ENCODE peak calls at places on chromosome 15, in five cellular contexts. X is coronary artery; M is CD8-positive, alpha-beta T cell; N is AG09309; J is endothelial cell of umbilical vein. L is an unnamed sample.

GRCh38 chr15:56749982-56750381 is 16.7 kb upstream of the ZNF280D start:
- DNase-seq in J (no peak), M (no peak), X (no peak), N (peak; percentile 72), L (peak; percentile 78)

GRCh38 chr15:98599911-98600685 is 48.2 kb upstream of the IGF1R start:
- DNase-seq in M (peak; percentile 12), J (peak; percentile 65), N (peak; percentile 4), X (no peak), L (peak; percentile 57)

GRCh38 chr15:51375966-51376640 is 34.6 kb downstream of the GLDN start:
- DNase-seq in X (no peak), N (no peak), J (no peak), M (no peak), L (peak; percentile 40)

GRCh38 chr15:32641517-32642059 is at the start of gene SCG5:
- DNase-seq in X (no peak), J (peak; percentile 13), N (no peak), M (no peak), L (no peak)

GRCh38 chr15:101250331-101250730 is 1.5 kb downstream of the CHSY1 start:
- DNase-seq in M (no peak), J (peak; percentile 72), N (no peak), X (no peak), L (peak; percentile 94)

GRCh38 chr15:27679621-27680521 is 419.2 kb downstream of the OCA2 start:
- DNase-seq in M (no peak), N (no peak), J (no peak), X (peak; percentile 16), L (no peak)

GRCh38 chr15:58420579-58421043 is 11.2 kb upstream of the LIPC start:
- DNase-seq in X (no peak), N (no peak), J (no peak), M (no peak), L (no peak)

GRCh38 chr15:33048255-33048654 is 146.3 kb downstream of the FMN1 start:
- DNase-seq in J (no peak), M (no peak), N (no peak), X (no peak), L (no peak)

GRCh38 chr15:84981711-84982300 is at the start of gene PDE8A:
- DNase-seq in X (peak; percentile 80), M (peak; percentile 36), N (no peak), J (peak; percentile 57), L (peak; percentile 54)

GRCh38 chr15:51334011-51334426 is 4.4 kb downstream of the CYP19A1 start:
- DNase-seq in X (no peak), N (no peak), J (peak; percentile 94), M (no peak), L (no peak)

GRCh38 chr15:60551781-60552161 is 72.8 kb upstream of the ICE2 start:
- DNase-seq in J (no peak), N (no peak), M (no peak), X (no peak), L (no peak)

GRCh38 chr15:92425578-92426225 is 32.0 kb downstream of the ST8SIA2 start:
- DNase-seq in X (no peak), M (no peak), N (no peak), J (no peak), L (no peak)

GRCh38 chr15:51382787-51383186 is 41.3 kb downstream of the GLDN start:
- DNase-seq in N (no peak), M (no peak), X (no peak), J (peak; percentile 45), L (peak; percentile 43)

GRCh38 chr15:73930790-73931281 is 4.6 kb downstream of the LOXL1 start:
- DNase-seq in X (no peak), J (no peak), M (no peak), N (no peak), L (peak; percentile 93)

GRCh38 chr15:65952425-65953053 is 83.2 kb downstream of the RAB11A start:
- DNase-seq in J (peak; percentile 46), N (peak; percentile 7), X (no peak), M (no peak), L (peak; percentile 45)

GRCh38 chr15:73752817-73753214 is 335 bp downstream of the INSYN1 start:
- DNase-seq in N (no peak), J (no peak), X (no peak), M (no peak), L (no peak)

GRCh38 chr15:56719774-56720555 is 13.3 kb downstream of the ZNF280D start:
- DNase-seq in X (no peak), N (no peak), M (no peak), J (no peak), L (no peak)

GRCh38 chr15:57992761-57993295 is 72.7 kb downstream of the ALDH1A2 start:
- DNase-seq in J (peak; percentile 64), M (no peak), N (no peak), X (no peak), L (no peak)

GRCh38 chr15:99114511-99115299 is 9.8 kb downstream of the SYNM start:
- DNase-seq in J (no peak), X (peak; percentile 89), M (no peak), N (no peak), L (no peak)

GRCh38 chr15:67820992-67821783 is 4.1 kb upstream of the SKOR1 start:
- DNase-seq in J (peak; percentile 47), X (no peak), N (no peak), M (no peak), L (peak; percentile 29)

GRCh38 chr15:48304398-48304797 is 26.8 kb upstream of the DUT start:
- DNase-seq in X (no peak), J (no peak), M (no peak), N (no peak), L (no peak)

GRCh38 chr15:48297668-48298067 is 33.6 kb upstream of the DUT start:
- DNase-seq in N (no peak), M (no peak), J (no peak), X (no peak), L (no peak)

GRCh38 chr15:48300038-48300437 is 31.2 kb upstream of the DUT start:
- DNase-seq in N (no peak), M (no peak), X (no peak), J (no peak), L (no peak)

DNA sequence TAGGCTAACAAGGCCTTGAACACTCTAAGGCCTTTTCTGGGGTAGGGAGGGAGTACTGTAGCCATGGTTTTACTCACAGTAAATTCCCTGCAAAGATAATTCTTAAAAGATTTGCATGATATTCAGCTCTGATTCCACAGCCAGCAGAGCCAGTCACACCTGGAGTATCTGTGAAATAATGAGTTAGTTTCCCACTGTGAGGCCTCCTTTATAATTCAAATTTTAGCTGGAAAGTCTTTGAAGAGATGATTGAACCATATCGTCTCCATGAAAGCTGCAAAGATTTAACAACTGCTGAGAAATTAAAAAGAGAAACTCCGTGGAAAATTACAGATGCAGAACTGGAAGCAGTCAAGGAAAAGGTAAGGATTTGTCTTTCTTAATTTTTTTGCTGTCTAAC is 32.3 kb upstream of the DUT start:
- DNase-seq in X (no peak), M (no peak), N (no peak), J (no peak), L (no peak)
- H3K4me3 ChIP-seq in X (no peak overlapping the region), M (no peak overlapping the region), N (no peak overlapping the region), J (no peak overlapping the region), L (no peak overlapping the region)

DNA sequence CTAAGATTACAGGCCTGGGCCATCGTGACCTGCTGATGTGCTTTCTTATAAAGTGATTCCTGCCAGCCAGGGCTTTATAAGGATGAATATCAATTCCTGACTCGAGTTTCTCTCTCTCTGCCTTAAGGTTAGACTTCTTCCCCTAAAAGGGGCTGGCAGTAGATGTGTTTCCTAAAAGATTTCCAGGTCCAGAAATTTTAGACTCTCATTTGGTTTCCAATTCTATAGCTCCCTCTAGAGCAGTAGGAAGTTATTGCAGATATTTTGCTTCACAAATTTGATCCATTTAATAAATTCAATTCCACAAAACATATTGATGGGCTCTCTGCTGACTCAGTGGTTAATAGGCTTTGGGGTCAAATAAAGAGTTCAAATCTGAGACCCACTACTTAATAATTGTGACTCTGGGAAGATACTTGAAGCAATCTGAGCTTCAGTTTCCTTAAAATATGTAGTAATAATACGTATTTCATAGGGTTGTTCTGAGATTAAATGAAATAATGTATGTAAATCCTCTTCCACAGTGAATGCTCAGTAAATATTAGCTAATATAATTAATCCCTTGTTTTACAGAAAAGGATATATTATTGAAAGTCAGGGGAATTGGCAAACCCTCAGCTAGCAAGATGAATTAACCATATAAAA is 2.1 kb downstream of the TRIM69 start:
- DNase-seq in M (no peak), J (peak; percentile 66), X (no peak), N (no peak), L (peak; percentile 65)
- TF ChIP-seq CTCF in M (peak; percentile 78), J (peak; percentile 40), X (peak; percentile 56), N (peak; percentile 59), L (peak; percentile 85)

GRCh38 chr15:90402806-90403205 is 14.8 kb downstream of the IQGAP1 start:
- DNase-seq in X (no peak), N (no peak), M (no peak), J (no peak), L (no peak)
- H3K4me3 ChIP-seq in X (no peak overlapping the region), N (no peak overlapping the region), M (no peak overlapping the region), J (no peak overlapping the region), L (no peak overlapping the region)

GRCh38 chr15:77096131-77096530 is 25.2 kb upstream of the TSPAN3 start:
- DNase-seq in M (no peak), N (no peak), X (no peak), J (no peak), L (no peak)

GRCh38 chr15:77096541-77096940 is 25.6 kb upstream of the TSPAN3 start:
- DNase-seq in J (no peak), M (no peak), N (no peak), X (no peak), L (no peak)

GRCh38 chr15:77097921-77098320 is 27.0 kb upstream of the TSPAN3 start:
- DNase-seq in J (no peak), N (no peak), X (no peak), M (no peak), L (no peak)

GRCh38 chr15:77097317-77097721 is 26.4 kb upstream of the TSPAN3 start:
- DNase-seq in X (no peak), J (no peak), N (no peak), M (no peak), L (no peak)

GRCh38 chr15:77094397-77095030 is 23.6 kb upstream of the TSPAN3 start:
- DNase-seq in N (no peak), X (no peak), M (no peak), J (no peak), L (no peak)
- TF ChIP-seq CTCF in N (peak; percentile 28), X (no peak), M (no peak), J (peak; percentile 20), L (peak; percentile 12)

GRCh38 chr15:78155355-78155939 is 6.3 kb downstream of the IDH3A start:
- DNase-seq in N (no peak), M (no peak), X (no peak), J (no peak), L (no peak)
- H3K4me3 ChIP-seq in N (no peak overlapping the region), M (no peak overlapping the region), X (no peak overlapping the region), J (no peak overlapping the region), L (no peak overlapping the region)

DNA sequence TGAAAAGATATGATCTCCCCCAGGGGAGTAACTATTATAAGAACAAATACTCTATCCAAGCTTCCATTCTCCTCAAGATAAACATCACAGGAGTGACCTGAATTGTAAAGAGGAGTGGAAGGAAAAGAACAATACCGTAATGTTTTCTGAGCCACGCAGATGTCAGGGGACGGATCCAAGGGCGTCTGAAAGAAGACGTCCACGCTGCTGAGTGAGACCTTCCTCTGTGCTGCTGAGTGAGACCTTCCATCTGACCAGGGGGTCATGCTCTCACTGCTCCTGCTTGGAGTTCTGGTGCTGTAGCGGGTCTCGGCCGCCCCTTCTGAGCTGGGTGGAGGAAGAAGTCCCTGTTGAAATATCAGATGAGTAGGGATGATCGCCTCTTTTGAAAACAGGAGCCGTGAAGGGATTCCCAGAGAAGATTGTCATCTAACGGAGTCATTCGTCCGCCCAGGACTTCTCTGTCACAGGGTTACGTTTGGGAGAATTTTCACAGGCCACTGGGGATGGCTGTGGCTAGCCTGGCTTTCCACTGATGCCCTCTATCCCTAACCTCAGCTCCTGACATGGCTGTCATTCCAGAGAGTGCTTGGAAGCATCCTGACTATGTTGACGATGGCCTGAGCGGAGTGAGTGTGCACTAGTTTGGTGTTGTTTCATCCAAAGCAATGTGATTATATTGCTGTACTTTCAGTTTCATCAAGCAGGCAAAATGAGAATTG is 184.9 kb downstream of the APBA2 start:
- DNase-seq in N (no peak), M (no peak), X (no peak), J (no peak), L (no peak)
- TF ChIP-seq CTCF in N (no peak), M (no peak), X (no peak), J (no peak), L (no peak)